ENCODE peak calls at places on chromosome 5, in four cellular contexts. N is caudate nucleus; V is activated CD4-positive, CD25-positive, alpha-beta regulatory T cell; A is endothelial cell. L is an unnamed sample.

GRCh38 chr5:74919487-74919886 is 53.3 kb upstream of the FAM169A start:
- DNase-seq in N (no peak), V (no peak), A (no peak), L (peak)

GRCh38 chr5:78964889-78965288 is 20.2 kb downstream of the ARSB start:
- DNase-seq in N (no peak), V (no peak), A (no peak), L (peak)

GRCh38 chr5:145975361-145976066 is 39.1 kb downstream of the SH3RF2 start:
- DNase-seq in N (no peak), V (no peak), A (no peak), L (peak)

GRCh38 chr5:3596261-3596825 is 711 bp downstream of the IRX1 start:
- DNase-seq in N (no peak), V (no peak), A (no peak), L (no peak)

GRCh38 chr5:124337996-124338395 is 408.4 kb downstream of the ZNF608 start:
- DNase-seq in N (no peak), V (no peak), A (no peak), L (no peak)

GRCh38 chr5:135266975-135267374 is 132.1 kb downstream of the MACROH2A1 start:
- DNase-seq in N (no peak), V (no peak), A (no peak), L (no peak)

GRCh38 chr5:56232538-56232937 is 592 bp downstream of the ANKRD55 start:
- DNase-seq in N (no peak), V (no peak), A (no peak), L (no peak)

GRCh38 chr5:11477786-11478185 is 426.5 kb downstream of the CTNND2 start:
- DNase-seq in N (no peak), V (no peak), A (no peak), L (no peak)

GRCh38 chr5:69271376-69271775 is 36.7 kb downstream of the CDK7 start:
- DNase-seq in N (no peak), V (no peak), A (no peak), L (peak)

GRCh38 chr5:102974177-102974576 is 145.8 kb downstream of the GIN1 start:
- DNase-seq in N (no peak), V (no peak), A (no peak), L (no peak)

GRCh38 chr5:119373449-119373858 is 17.6 kb downstream of the TNFAIP8 start:
- DNase-seq in N (no peak), V (no peak), A (no peak), L (no peak)

GRCh38 chr5:140576776-140577201 is 12.2 kb downstream of the SLC35A4 start:
- DNase-seq in N (no peak), V (no peak), A (no peak), L (peak)

GRCh38 chr5:32506809-32507208 is 62.3 kb upstream of the ZFR start:
- DNase-seq in N (no peak), V (no peak), A (no peak), L (peak)

GRCh38 chr5:15170173-15170572 is 298.6 kb upstream of the ANKH start:
- DNase-seq in N (no peak), V (no peak), A (no peak), L (no peak)

GRCh38 chr5:131185523-131186104 is 14.9 kb downstream of the LYRM7 start:
- DNase-seq in N (no peak), V (no peak), A (no peak), L (no peak)

GRCh38 chr5:156595132-156595787 is 254.8 kb upstream of the PPP1R2B start:
- DNase-seq in N (no peak), V (no peak), A (no peak), L (peak)

GRCh38 chr5:13991365-13991764 is 46.9 kb upstream of the DNAH5 start:
- DNase-seq in N (no peak), V (no peak), A (no peak), L (no peak)

GRCh38 chr5:132496631-132497487 is 6.3 kb upstream of the IRF1 start:
- DNase-seq in N (peak), V (peak), A (peak), L (peak)

GRCh38 chr5:133240425-133241091 is 188.7 kb downstream of the HSPA4 start:
- DNase-seq in N (peak), V (no peak), A (no peak), L (no peak)

GRCh38 chr5:17360879-17361278 is 137.2 kb upstream of the TAF11L2 start:
- DNase-seq in N (no peak), V (no peak), A (no peak), L (no peak)

GRCh38 chr5:139134906-139135305 is 63.3 kb downstream of the SIL1 start:
- DNase-seq in N (no peak), V (no peak), A (no peak), L (no peak)

GRCh38 chr5:23451156-23451555 is 56.3 kb upstream of the PRDM9 start:
- DNase-seq in N (no peak), V (no peak), A (no peak), L (no peak)

GRCh38 chr5:34652916-34653315 is 3.2 kb upstream of the RAI14 start:
- DNase-seq in N (no peak), V (no peak), A (no peak), L (peak)

GRCh38 chr5:35842856-35843255 is 13.8 kb upstream of the IL7R start:
- DNase-seq in N (no peak), V (no peak), A (no peak), L (no peak)

GRCh38 chr5:116795189-116795588 is 220.6 kb upstream of the SEMA6A start:
- DNase-seq in N (no peak), V (no peak), A (no peak), L (no peak)

GRCh38 chr5:22736443-22736842 is 116.7 kb downstream of the CDH12 start:
- DNase-seq in N (no peak), V (no peak), A (no peak), L (no peak)

GRCh38 chr5:67815455-67816391 is 399.8 kb upstream of the PIK3R1 start:
- DNase-seq in N (no peak), V (no peak), A (no peak), L (peak)

GRCh38 chr5:9173281-9174048 is 372.4 kb downstream of the SEMA5A start:
- DNase-seq in N (no peak), V (no peak), A (no peak), L (no peak)

GRCh38 chr5:67233075-67233474 is 36.5 kb upstream of the CD180 start:
- DNase-seq in N (no peak), V (no peak), A (no peak), L (peak)

GRCh38 chr5:59071755-59072549 is 489.1 kb downstream of the RAB3C start:
- DNase-seq in N (no peak), V (no peak), A (no peak), L (no peak)

GRCh38 chr5:106020889-106021288 is 1649.8 kb downstream of the EFNA5 start:
- DNase-seq in N (no peak), V (no peak), A (no peak), L (no peak)

GRCh38 chr5:135462304-135462703 is 10.2 kb upstream of the TIFAB start:
- DNase-seq in N (no peak), V (no peak), A (peak), L (peak)

GRCh38 chr5:56278267-56278826 is 45.2 kb upstream of the ANKRD55 start:
- DNase-seq in N (no peak), V (no peak), A (no peak), L (peak)

GRCh38 chr5:108216890-108217289 is 165.0 kb downstream of the FBXL17 start:
- DNase-seq in N (no peak), V (no peak), A (no peak), L (peak)

GRCh38 chr5:95726811-95727763 is 4.0 kb upstream of the RHOBTB3 start:
- DNase-seq in N (no peak), V (no peak), A (no peak), L (no peak)

L was measured in cardiac muscle cell.